ENCODE peak calls at places on chromosomes 1 and 21, in eight cellular contexts. One of them, this sample, is unnamed.

GRCh38 chr1:81974222-81974841 is 173.6 kb downstream of the ADGRL2 start:
- DNase-seq in SK-N-SH: no peak
- DNase-seq in HCT116: no peak
- DNase-seq in endothelial cell of umbilical vein: no peak
- DNase-seq in H1: no peak
- DNase-seq in HepG2: peak; percentile 3
- DNase-seq in K562: no peak
- DNase-seq in GM12878: no peak
- DNase-seq in this sample: no peak

GRCh38 chr1:228691926-228692325 is 43.4 kb upstream of the RHOU start:
- DNase-seq in SK-N-SH: peak; percentile 45
- DNase-seq in HCT116: peak; percentile 67
- DNase-seq in endothelial cell of umbilical vein: peak; percentile 44
- DNase-seq in H1: no peak
- DNase-seq in HepG2: peak; percentile 72
- DNase-seq in K562: peak; percentile 35
- DNase-seq in GM12878: no peak
- DNase-seq in this sample: no peak

GRCh38 chr21:36255650-36256047 is 64.3 kb upstream of the MORC3 start:
- DNase-seq in SK-N-SH: no peak
- DNase-seq in HCT116: no peak
- DNase-seq in endothelial cell of umbilical vein: no peak
- DNase-seq in H1: no peak
- DNase-seq in HepG2: no peak
- DNase-seq in K562: no peak
- DNase-seq in GM12878: peak; percentile 63
- DNase-seq in this sample: peak; percentile 77

GRCh38 chr1:9068971-9069323 is 488 bp downstream of the SLC2A5 start:
- DNase-seq in SK-N-SH: no peak
- DNase-seq in HCT116: no peak
- DNase-seq in endothelial cell of umbilical vein: no peak
- DNase-seq in H1: no peak
- DNase-seq in HepG2: no peak
- DNase-seq in K562: no peak
- DNase-seq in GM12878: peak; percentile 31
- DNase-seq in this sample: no peak

GRCh38 chr1:18805925-18806849 is 53.3 kb downstream of the TAS1R2 start:
- DNase-seq in SK-N-SH: no peak
- DNase-seq in HCT116: no peak
- DNase-seq in endothelial cell of umbilical vein: no peak
- DNase-seq in H1: no peak
- DNase-seq in HepG2: no peak
- DNase-seq in K562: no peak
- DNase-seq in GM12878: no peak
- DNase-seq in this sample: no peak

GRCh38 chr1:43766818-43767525 is 59.6 kb downstream of the ST3GAL3 start:
- DNase-seq in SK-N-SH: no peak
- DNase-seq in HCT116: no peak
- DNase-seq in endothelial cell of umbilical vein: no peak
- DNase-seq in H1: no peak
- DNase-seq in HepG2: no peak
- DNase-seq in K562: no peak
- DNase-seq in GM12878: peak; percentile 67
- DNase-seq in this sample: peak; percentile 70

GRCh38 chr1:52403566-52404115 is 582 bp downstream of the ORC1 start:
- DNase-seq in SK-N-SH: peak; percentile 53
- DNase-seq in HCT116: peak; percentile 55
- DNase-seq in endothelial cell of umbilical vein: peak; percentile 69
- DNase-seq in H1: peak; percentile 59
- DNase-seq in HepG2: peak; percentile 45
- DNase-seq in K562: peak; percentile 86
- DNase-seq in GM12878: peak; percentile 41
- DNase-seq in this sample: peak; percentile 5

GRCh38 chr1:19644761-19645543 is 841 bp downstream of the NBL1 start:
- DNase-seq in SK-N-SH: peak; percentile 77
- DNase-seq in HCT116: no peak
- DNase-seq in endothelial cell of umbilical vein: peak; percentile 24
- DNase-seq in H1: no peak
- DNase-seq in HepG2: no peak
- DNase-seq in K562: peak; percentile 37
- DNase-seq in GM12878: no peak
- DNase-seq in this sample: no peak

GRCh38 chr1:176957603-176958002 is 206.9 kb downstream of the ASTN1 start:
- DNase-seq in SK-N-SH: no peak
- DNase-seq in HCT116: no peak
- DNase-seq in endothelial cell of umbilical vein: no peak
- DNase-seq in H1: no peak
- DNase-seq in HepG2: no peak
- DNase-seq in K562: no peak
- DNase-seq in GM12878: no peak
- DNase-seq in this sample: no peak

GRCh38 chr21:26679299-26679698 is 106.2 kb upstream of the CYYR1 start:
- DNase-seq in SK-N-SH: no peak
- DNase-seq in HCT116: no peak
- DNase-seq in endothelial cell of umbilical vein: no peak
- DNase-seq in H1: no peak
- DNase-seq in HepG2: no peak
- DNase-seq in K562: no peak
- DNase-seq in GM12878: no peak
- DNase-seq in this sample: peak; percentile 78

GRCh38 chr1:153360190-153360589 is 2.5 kb downstream of the S100A9 start:
- DNase-seq in SK-N-SH: no peak
- DNase-seq in HCT116: no peak
- DNase-seq in endothelial cell of umbilical vein: no peak
- DNase-seq in H1: no peak
- DNase-seq in HepG2: no peak
- DNase-seq in K562: no peak
- DNase-seq in GM12878: no peak
- DNase-seq in this sample: no peak

GRCh38 chr1:172293379-172293778 is 127.1 kb upstream of the C1orf105 start:
- DNase-seq in SK-N-SH: no peak
- DNase-seq in HCT116: no peak
- DNase-seq in endothelial cell of umbilical vein: no peak
- DNase-seq in H1: no peak
- DNase-seq in HepG2: no peak
- DNase-seq in K562: no peak
- DNase-seq in GM12878: no peak
- DNase-seq in this sample: no peak

GRCh38 chr1:22780696-22781095 is 70.1 kb downstream of the EPHB2 start:
- DNase-seq in SK-N-SH: peak; percentile 86
- DNase-seq in HCT116: peak; percentile 64
- DNase-seq in endothelial cell of umbilical vein: peak; percentile 56
- DNase-seq in H1: no peak
- DNase-seq in HepG2: no peak
- DNase-seq in K562: peak; percentile 98
- DNase-seq in GM12878: no peak
- DNase-seq in this sample: no peak

GRCh38 chr1:35573776-35574654 is 901 bp downstream of the TFAP2E start:
- DNase-seq in SK-N-SH: no peak
- DNase-seq in HCT116: no peak
- DNase-seq in endothelial cell of umbilical vein: no peak
- DNase-seq in H1: no peak
- DNase-seq in HepG2: no peak
- DNase-seq in K562: no peak
- DNase-seq in GM12878: no peak
- DNase-seq in this sample: no peak

GRCh38 chr1:33599516-33600115 is 127.2 kb downstream of the ZSCAN20 start:
- DNase-seq in SK-N-SH: no peak
- DNase-seq in HCT116: no peak
- DNase-seq in endothelial cell of umbilical vein: no peak
- DNase-seq in H1: no peak
- DNase-seq in HepG2: no peak
- DNase-seq in K562: no peak
- DNase-seq in GM12878: no peak
- DNase-seq in this sample: no peak

GRCh38 chr1:206002833-206003532 is at the start of gene RAB7B:
- DNase-seq in SK-N-SH: no peak
- DNase-seq in HCT116: no peak
- DNase-seq in endothelial cell of umbilical vein: no peak
- DNase-seq in H1: no peak
- DNase-seq in HepG2: no peak
- DNase-seq in K562: no peak
- DNase-seq in GM12878: no peak
- DNase-seq in this sample: no peak
- TF ChIP-seq POLR2AphosphoS5 in SK-N-SH: no peak
- TF ChIP-seq POLR2AphosphoS5 in HCT116: no peak
- TF ChIP-seq POLR2AphosphoS5 in endothelial cell of umbilical vein: no peak
- TF ChIP-seq POLR2AphosphoS5 in H1: no peak
- TF ChIP-seq POLR2AphosphoS5 in HepG2: no peak
- TF ChIP-seq POLR2AphosphoS5 in K562: no peak
- TF ChIP-seq POLR2AphosphoS5 in GM12878: no peak
- TF ChIP-seq POLR2AphosphoS5 in this sample: no peak

GRCh38 chr1:174314433-174314832 is 133.3 kb upstream of the GPR52 start:
- DNase-seq in SK-N-SH: no peak
- DNase-seq in HCT116: no peak
- DNase-seq in endothelial cell of umbilical vein: no peak
- DNase-seq in H1: no peak
- DNase-seq in HepG2: no peak
- DNase-seq in K562: no peak
- DNase-seq in GM12878: no peak
- DNase-seq in this sample: no peak

DNA sequence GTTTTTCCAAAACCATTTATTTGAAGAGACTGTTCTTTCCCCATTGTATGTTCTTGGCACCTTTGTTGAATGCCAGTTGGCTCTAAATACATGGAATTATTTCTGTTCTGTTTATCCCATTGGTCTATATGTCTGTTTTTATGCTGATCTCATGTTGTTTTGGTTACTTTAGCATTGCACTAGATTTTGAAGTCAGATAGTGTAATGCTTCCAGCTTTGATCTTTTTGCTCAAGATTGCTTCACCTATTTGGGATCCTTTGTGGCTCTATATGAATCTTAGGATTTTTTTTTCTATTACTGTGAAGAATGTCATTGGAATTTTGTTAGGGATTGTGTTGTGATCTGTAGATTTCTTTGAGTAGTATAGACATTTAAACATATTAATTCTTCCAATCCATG is 139.2 kb upstream of the GPR52 start:
- DNase-seq in SK-N-SH: no peak
- DNase-seq in HCT116: no peak
- DNase-seq in endothelial cell of umbilical vein: no peak
- DNase-seq in H1: no peak
- DNase-seq in HepG2: no peak
- DNase-seq in K562: no peak
- DNase-seq in GM12878: no peak
- DNase-seq in this sample: no peak
- H3K9me3 ChIP-seq in SK-N-SH: no peaks in the 10 kb centered on the region
- H3K9me3 ChIP-seq in HCT116: peaks cover 8% of the 10 kb centered on the region
- H3K9me3 ChIP-seq in endothelial cell of umbilical vein: no peaks in the 10 kb centered on the region
- H3K9me3 ChIP-seq in H1: no peaks in the 10 kb centered on the region
- H3K9me3 ChIP-seq in HepG2: no peaks in the 10 kb centered on the region
- H3K9me3 ChIP-seq in K562: no peaks in the 10 kb centered on the region
- H3K9me3 ChIP-seq in GM12878: peaks cover 6% of the 10 kb centered on the region
- H3K9me3 ChIP-seq in this sample: no peaks in the 10 kb centered on the region

GRCh38 chr21:16568661-16569060 is 838.9 kb downstream of the USP25 start:
- DNase-seq in SK-N-SH: no peak
- DNase-seq in HCT116: no peak
- DNase-seq in endothelial cell of umbilical vein: no peak
- DNase-seq in H1: no peak
- DNase-seq in HepG2: no peak
- DNase-seq in K562: no peak
- DNase-seq in GM12878: no peak
- DNase-seq in this sample: no peak

GRCh38 chr21:16563111-16563510 is 833.3 kb downstream of the USP25 start:
- DNase-seq in SK-N-SH: no peak
- DNase-seq in HCT116: no peak
- DNase-seq in endothelial cell of umbilical vein: no peak
- DNase-seq in H1: no peak
- DNase-seq in HepG2: no peak
- DNase-seq in K562: no peak
- DNase-seq in GM12878: no peak
- DNase-seq in this sample: no peak

GRCh38 chr21:16569679-16570078 is 839.9 kb downstream of the USP25 start:
- DNase-seq in SK-N-SH: no peak
- DNase-seq in HCT116: no peak
- DNase-seq in endothelial cell of umbilical vein: no peak
- DNase-seq in H1: no peak
- DNase-seq in HepG2: no peak
- DNase-seq in K562: no peak
- DNase-seq in GM12878: no peak
- DNase-seq in this sample: no peak

GRCh38 chr21:16563795-16564194 is 834.0 kb downstream of the USP25 start:
- DNase-seq in SK-N-SH: no peak
- DNase-seq in HCT116: no peak
- DNase-seq in endothelial cell of umbilical vein: peak; percentile 62
- DNase-seq in H1: peak; percentile 66
- DNase-seq in HepG2: peak; percentile 51
- DNase-seq in K562: no peak
- DNase-seq in GM12878: no peak
- DNase-seq in this sample: no peak
- H3K9ac ChIP-seq in SK-N-SH: no peak overlapping the region
- H3K9ac ChIP-seq in HCT116: no peak overlapping the region
- H3K9ac ChIP-seq in endothelial cell of umbilical vein: no peak overlapping the region
- H3K9ac ChIP-seq in H1: no peak overlapping the region
- H3K9ac ChIP-seq in HepG2: no peak overlapping the region
- H3K9ac ChIP-seq in K562: no peak overlapping the region
- H3K9ac ChIP-seq in GM12878: no peak overlapping the region
- H3K9ac ChIP-seq in this sample: no peak overlapping the region

GRCh38 chr21:28804089-28804670 is 188.5 kb downstream of the LTN1 start:
- DNase-seq in SK-N-SH: no peak
- DNase-seq in HCT116: no peak
- DNase-seq in endothelial cell of umbilical vein: no peak
- DNase-seq in H1: no peak
- DNase-seq in HepG2: no peak
- DNase-seq in K562: no peak
- DNase-seq in GM12878: no peak
- DNase-seq in this sample: no peak

GRCh38 chr21:28810826-28811524 is 181.7 kb downstream of the LTN1 start:
- DNase-seq in SK-N-SH: no peak
- DNase-seq in HCT116: no peak
- DNase-seq in endothelial cell of umbilical vein: no peak
- DNase-seq in H1: no peak
- DNase-seq in HepG2: no peak
- DNase-seq in K562: no peak
- DNase-seq in GM12878: no peak
- DNase-seq in this sample: no peak

GRCh38 chr21:28799926-28800325 is 192.8 kb downstream of the LTN1 start:
- DNase-seq in SK-N-SH: no peak
- DNase-seq in HCT116: no peak
- DNase-seq in endothelial cell of umbilical vein: no peak
- DNase-seq in H1: no peak
- DNase-seq in HepG2: no peak
- DNase-seq in K562: no peak
- DNase-seq in GM12878: no peak
- DNase-seq in this sample: no peak

GRCh38 chr21:28801906-28802305 is 190.8 kb downstream of the LTN1 start:
- DNase-seq in SK-N-SH: no peak
- DNase-seq in HCT116: no peak
- DNase-seq in endothelial cell of umbilical vein: no peak
- DNase-seq in H1: no peak
- DNase-seq in HepG2: no peak
- DNase-seq in K562: no peak
- DNase-seq in GM12878: no peak
- DNase-seq in this sample: no peak

DNA sequence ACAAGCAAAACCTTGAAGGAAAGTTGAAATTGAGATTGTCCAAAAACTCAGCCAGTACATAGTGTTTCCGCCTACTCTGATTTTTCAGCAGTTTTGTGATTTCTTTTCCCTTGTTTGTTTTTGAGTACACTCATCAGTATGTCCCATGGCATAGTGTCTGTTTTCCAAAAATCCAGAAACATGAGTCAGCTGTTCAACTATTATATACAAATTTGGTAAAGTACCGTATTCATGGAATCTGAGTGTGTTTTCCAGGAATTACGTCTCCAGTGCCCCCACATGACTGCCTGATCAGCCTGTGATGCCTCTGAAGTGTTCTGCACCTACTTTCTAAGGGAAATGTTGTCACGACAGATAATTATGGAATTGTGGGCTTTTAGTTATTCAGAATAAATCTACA is 186.8 kb downstream of the LTN1 start:
- DNase-seq in SK-N-SH: no peak
- DNase-seq in HCT116: no peak
- DNase-seq in endothelial cell of umbilical vein: no peak
- DNase-seq in H1: no peak
- DNase-seq in HepG2: no peak
- DNase-seq in K562: no peak
- DNase-seq in GM12878: no peak
- DNase-seq in this sample: no peak
- TF ChIP-seq POLR2AphosphoS5 in SK-N-SH: no peak
- TF ChIP-seq POLR2AphosphoS5 in HCT116: no peak
- TF ChIP-seq POLR2AphosphoS5 in endothelial cell of umbilical vein: no peak
- TF ChIP-seq POLR2AphosphoS5 in H1: no peak
- TF ChIP-seq POLR2AphosphoS5 in HepG2: no peak
- TF ChIP-seq POLR2AphosphoS5 in K562: no peak
- TF ChIP-seq POLR2AphosphoS5 in GM12878: no peak
- TF ChIP-seq POLR2AphosphoS5 in this sample: no peak